ENCODE peak calls at places on chromosomes 2 and 18, in six cellular contexts. C is Ammon's horn, X is RCC 7860, F is NCI-H446, I is cardiac muscle cell, M is K562. J is an unnamed sample.

GRCh38 chr2:23280401-23280800 is 104.6 kb upstream of the KLHL29 start:
- DNase-seq in F (no peak), X (no peak), C (no peak), I (no peak), M (no peak), J (no peak)

GRCh38 chr2:61178603-61179545 is 16.9 kb downstream of the C2orf74 start:
- DNase-seq in F (no peak), C (no peak), I (no peak), M (no peak), X (no peak), J (no peak)

GRCh38 chr2:40412456-40412855 is 39.4 kb downstream of the SLC8A1 start:
- DNase-seq in X (peak), C (no peak), M (no peak), I (no peak), F (no peak), J (no peak)

GRCh38 chr2:196239622-196240587 is 68.5 kb upstream of the STK17B start:
- DNase-seq in C (peak), M (peak), X (peak), F (no peak), I (no peak), J (no peak)

GRCh38 chr2:132560562-132560961 is 109.4 kb downstream of the LYPD1 start:
- DNase-seq in C (no peak), M (no peak), X (no peak), F (no peak), I (no peak), J (no peak)

GRCh38 chr2:120395686-120396518 is 50.0 kb downstream of the INHBB start:
- DNase-seq in X (no peak), I (peak), M (no peak), C (no peak), F (no peak), J (peak)

GRCh38 chr2:205119141-205119540 is 563.2 kb upstream of the NRP2 start:
- DNase-seq in M (no peak), X (peak), F (no peak), I (no peak), C (no peak), J (no peak)

GRCh38 chr2:180630756-180631155 is 349.6 kb upstream of the UBE2E3 start:
- DNase-seq in I (no peak), C (no peak), F (no peak), M (no peak), X (peak), J (no peak)

GRCh38 chr2:18630101-18630500 is 40.7 kb upstream of the NT5C1B start:
- DNase-seq in X (no peak), C (no peak), I (no peak), F (no peak), M (no peak), J (no peak)

GRCh38 chr18:79460445-79461300 is 64.9 kb downstream of the NFATC1 start:
- DNase-seq in M (no peak), C (no peak), I (no peak), X (no peak), F (no peak), J (no peak)